ENCODE peak calls at places on chromosomes 7 and 10, in eight cellular contexts. M is IMR-90, E is DND-41, O is endodermal cell, U is kidney, B is endothelial cell of umbilical vein, G is neuronal stem cell, N is Karpas-422. T is an unnamed sample.
A peak's percentile ranks its signal among the peaks of the same experiment; 100 is the strongest.

GRCh38 chr7:148395990-148396716 is 194.4 kb upstream of the C7orf33 start:
- DNase-seq in M (no peak), E (no peak), O (peak; percentile 62), U (no peak), B (no peak), G (no peak), N (no peak), T (no peak)

GRCh38 chr10:57846307-57847065 is 421.2 kb downstream of the IPMK start:
- DNase-seq in M (no peak), E (no peak), O (no peak), U (no peak), B (no peak), G (no peak), N (no peak), T (no peak)

GRCh38 chr7:80047032-80047431 is 87.6 kb upstream of the GNAI1 start:
- DNase-seq in M (peak; percentile 39), E (no peak), O (no peak), U (no peak), B (no peak), G (no peak), N (no peak), T (no peak)

GRCh38 chr7:29413511-29414178 is 150.0 kb upstream of the PRR15 start:
- DNase-seq in M (no peak), E (no peak), O (no peak), U (no peak), B (no peak), G (no peak), N (no peak), T (peak; percentile 16)

GRCh38 chr7:123972045-123972444 is 47.0 kb downstream of the SPAM1 start:
- DNase-seq in M (no peak), E (no peak), O (no peak), U (no peak), B (no peak), G (no peak), N (no peak), T (no peak)

GRCh38 chr10:92688927-92689662 is 660 bp upstream of the HHEX start:
- DNase-seq in M (peak; percentile 31), E (no peak), O (peak; percentile 87), U (peak; percentile 86), B (peak; percentile 67), G (peak; percentile 29), N (peak; percentile 60), T (no peak)

GRCh38 chr10:99917963-99918825 is 91.6 kb downstream of the DNMBP start:
- DNase-seq in M (peak; percentile 59), E (no peak), O (peak; percentile 96), U (no peak), B (peak; percentile 90), G (peak; percentile 67), N (peak; percentile 32), T (peak; percentile 53)

GRCh38 chr7:142646274-142646895 is 102.9 kb upstream of the PRSS1 start:
- DNase-seq in M (no peak), E (no peak), O (no peak), U (no peak), B (no peak), G (no peak), N (no peak), T (no peak)

GRCh38 chr7:149547126-149547525 is 49.5 kb upstream of the ZNF746 start:
- DNase-seq in M (no peak), E (no peak), O (peak; percentile 53), U (no peak), B (no peak), G (no peak), N (no peak), T (no peak)

GRCh38 chr7:103993551-103993950 is 4.1 kb upstream of the RELN start:
- DNase-seq in M (peak; percentile 11), E (no peak), O (no peak), U (no peak), B (no peak), G (no peak), N (no peak), T (no peak)

GRCh38 chr10:132671171-132672154 is 114.5 kb downstream of the NKX6-2 start:
- DNase-seq in M (no peak), E (no peak), O (peak; percentile 60), U (no peak), B (no peak), G (no peak), N (peak; percentile 48), T (no peak)

GRCh38 chr10:128040096-128040495 is 86.1 kb downstream of the MKI67 start:
- DNase-seq in M (no peak), E (no peak), O (no peak), U (peak; percentile 63), B (no peak), G (no peak), N (no peak), T (no peak)

GRCh38 chr10:27998178-27998953 is 513 bp downstream of the ODAD2 start:
- DNase-seq in M (peak; percentile 26), E (peak; percentile 44), O (peak; percentile 84), U (peak; percentile 71), B (peak; percentile 51), G (peak; percentile 46), N (no peak), T (peak; percentile 49)

GRCh38 chr10:11265486-11265885 is 247.8 kb downstream of the CELF2 start:
- DNase-seq in M (no peak), E (no peak), O (no peak), U (no peak), B (no peak), G (no peak), N (no peak), T (no peak)

GRCh38 chr10:21503580-21503979 is 21.9 kb downstream of the SKIDA1 start:
- DNase-seq in M (no peak), E (no peak), O (no peak), U (no peak), B (no peak), G (no peak), N (no peak), T (no peak)

GRCh38 chr10:21501109-21501508 is 24.4 kb downstream of the SKIDA1 start:
- DNase-seq in M (no peak), E (no peak), O (peak; percentile 64), U (no peak), B (no peak), G (no peak), N (no peak), T (no peak)

GRCh38 chr10:21500578-21500910 is 24.9 kb downstream of the SKIDA1 start:
- DNase-seq in M (no peak), E (no peak), O (peak; percentile 91), U (no peak), B (no peak), G (no peak), N (no peak), T (no peak)

GRCh38 chr10:21502371-21502765 is 23.1 kb downstream of the SKIDA1 start:
- DNase-seq in M (no peak), E (no peak), O (peak; percentile 57), U (no peak), B (no peak), G (no peak), N (no peak), T (no peak)

DNA sequence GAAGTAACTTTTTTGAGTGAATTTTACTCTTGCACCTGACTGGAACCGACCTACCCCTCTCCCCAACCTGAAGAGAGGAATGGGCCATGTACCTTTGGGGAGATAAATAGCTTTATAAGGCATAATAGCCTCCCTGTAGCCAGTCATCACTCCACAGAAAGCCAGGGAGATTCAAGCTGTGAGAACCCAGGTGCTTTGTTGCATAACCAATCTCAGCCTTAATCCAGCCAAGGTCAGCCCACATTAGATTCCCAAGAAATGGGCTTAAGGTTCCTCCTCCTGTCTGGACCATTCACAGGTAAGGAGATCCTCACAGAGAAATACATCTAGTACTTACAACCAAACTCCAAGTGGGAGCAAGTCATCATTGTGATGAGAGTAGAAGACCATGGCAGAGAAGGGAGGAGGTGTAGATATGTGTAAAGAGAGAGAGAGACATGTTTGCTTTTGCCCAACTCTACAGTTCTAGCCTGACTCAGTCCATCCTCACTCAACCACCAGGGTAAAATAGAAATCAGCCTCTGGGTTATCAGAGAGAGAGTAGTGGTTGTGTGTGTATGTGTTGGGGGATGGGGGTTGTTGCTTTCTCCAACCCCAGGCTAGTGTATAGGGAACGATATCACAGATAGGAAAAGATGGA is 23.6 kb downstream of the SKIDA1 start:
- DNase-seq in M (no peak), E (no peak), O (peak; percentile 60), U (no peak), B (no peak), G (no peak), N (no peak), T (no peak)
- H3K9ac ChIP-seq in M (no peak overlapping the region), E (no peak overlapping the region), O (no peak overlapping the region), U (no peak overlapping the region), B (no peak overlapping the region), G (no peak overlapping the region), N (no peak overlapping the region), T (no peak overlapping the region)

GRCh38 chr7:74222851-74223710 is 13.3 kb downstream of the LAT2 start:
- DNase-seq in M (no peak), E (no peak), O (no peak), U (no peak), B (no peak), G (no peak), N (no peak), T (no peak)
- H3K9ac ChIP-seq in M (no peak overlapping the region), E (no peak overlapping the region), O (no peak overlapping the region), U (no peak overlapping the region), B (no peak overlapping the region), G (no peak overlapping the region), N (peak overlapping the region; percentile 38), T (no peak overlapping the region)

GRCh38 chr7:94095359-94096009 is 91.3 kb upstream of the BET1 start:
- DNase-seq in M (no peak), E (no peak), O (no peak), U (no peak), B (no peak), G (no peak), N (no peak), T (peak; percentile 8)

GRCh38 chr7:94089806-94090205 is 85.7 kb upstream of the BET1 start:
- DNase-seq in M (no peak), E (no peak), O (no peak), U (no peak), B (no peak), G (no peak), N (no peak), T (no peak)

GRCh38 chr7:94088560-94088959 is 84.4 kb upstream of the BET1 start:
- DNase-seq in M (peak; percentile 57), E (no peak), O (no peak), U (no peak), B (peak; percentile 26), G (peak; percentile 23), N (no peak), T (peak; percentile 40)

GRCh38 chr7:94094298-94094697 is 90.1 kb upstream of the BET1 start:
- DNase-seq in M (no peak), E (no peak), O (no peak), U (no peak), B (no peak), G (no peak), N (no peak), T (no peak)

DNA sequence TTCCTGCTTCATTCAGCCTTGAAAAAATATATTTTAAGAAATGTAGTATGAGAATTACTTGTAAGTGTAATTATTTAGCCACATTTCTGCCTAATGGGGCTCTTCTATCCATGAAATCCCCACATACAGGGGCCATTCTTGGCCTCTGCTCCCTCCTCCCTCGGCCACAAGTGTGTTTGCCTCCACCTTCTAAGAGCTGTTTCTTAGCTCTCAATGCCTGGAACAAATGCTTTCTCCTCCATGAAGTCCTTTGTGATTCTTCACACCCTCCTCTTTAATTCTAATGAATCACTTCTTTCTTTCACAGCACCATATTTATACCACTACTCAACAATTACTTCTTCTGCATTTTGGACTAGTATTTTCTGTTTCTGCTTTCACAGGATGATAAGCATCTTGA is 88.8 kb upstream of the BET1 start:
- DNase-seq in M (no peak), E (no peak), O (no peak), U (no peak), B (no peak), G (no peak), N (no peak), T (no peak)
- H3K9ac ChIP-seq in M (no peak overlapping the region), E (no peak overlapping the region), O (no peak overlapping the region), U (no peak overlapping the region), B (no peak overlapping the region), G (no peak overlapping the region), N (no peak overlapping the region), T (no peak overlapping the region)

GRCh38 chr10:119680668-119681070 is 29.5 kb downstream of the BAG3 start:
- DNase-seq in M (peak; percentile 30), E (no peak), O (no peak), U (no peak), B (peak; percentile 60), G (no peak), N (no peak), T (peak; percentile 35)
- H3K9ac ChIP-seq in M (no peak overlapping the region), E (no peak overlapping the region), O (no peak overlapping the region), U (no peak overlapping the region), B (peak overlapping the region; percentile 59), G (no peak overlapping the region), N (no peak overlapping the region), T (no peak overlapping the region)

T was measured in adipocyte.